ENCODE peak calls at places on chromosomes 12 and 14, in eight cellular contexts. I is Caco-2, B is cardiac fibroblast, T is fibroblast of mammary gland, W is GM13977, S is endothelial cell, C is BJ, D is B cell. M is an unnamed sample.

GRCh38 chr12:52826611-52827498 is 7.3 kb downstream of the KRT79 start:
- DNase-seq in B (no peak), D (no peak), I (no peak), C (no peak), T (no peak), S (no peak), W (no peak), M (no peak)

GRCh38 chr14:36973806-36974442 is 198.5 kb downstream of the SLC25A21 start:
- DNase-seq in C (peak; percentile 35), B (peak; percentile 5), I (no peak), D (no peak), S (no peak), T (peak; percentile 73), W (no peak), M (peak; percentile 71)

GRCh38 chr12:117033382-117034045 is 65.7 kb downstream of the TESC start:
- DNase-seq in S (no peak), I (no peak), D (no peak), C (no peak), T (no peak), B (no peak), W (no peak), M (no peak)

GRCh38 chr14:59123526-59123925 is 64.9 kb upstream of the DAAM1 start:
- DNase-seq in T (peak; percentile 70), D (no peak), W (no peak), C (no peak), I (no peak), S (peak; percentile 9), B (peak; percentile 59), M (no peak)

GRCh38 chr12:46386877-46387629 is 14.5 kb upstream of the SLC38A2 start:
- DNase-seq in S (no peak), D (peak; percentile 62), I (no peak), W (peak; percentile 34), C (no peak), B (peak; percentile 87), T (peak; percentile 73), M (peak; percentile 13)

GRCh38 chr12:1536817-1537216 is 57.6 kb downstream of the FBXL14 start:
- DNase-seq in D (no peak), S (no peak), B (no peak), C (no peak), I (no peak), T (no peak), W (no peak), M (no peak)

GRCh38 chr12:116161588-116161987 is 115.9 kb downstream of the MED13L start:
- DNase-seq in T (peak; percentile 78), S (no peak), I (no peak), W (no peak), B (peak; percentile 45), C (no peak), D (no peak), M (no peak)

GRCh38 chr12:28130625-28131598 is 59.3 kb upstream of the CCDC91 start:
- DNase-seq in T (peak; percentile 96), C (peak; percentile 40), W (no peak), I (no peak), D (no peak), B (peak; percentile 99), S (no peak), M (peak; percentile 99)

GRCh38 chr12:57821474-57822214 is 3.1 kb upstream of the AVIL start:
- DNase-seq in T (no peak), B (no peak), S (no peak), C (no peak), W (no peak), I (no peak), D (no peak), M (no peak)

GRCh38 chr14:63454863-63455622 is 88.1 kb downstream of the PPP2R5E start:
- DNase-seq in B (peak; percentile 63), W (no peak), C (no peak), S (no peak), T (peak; percentile 68), I (no peak), D (no peak), M (peak; percentile 82)

GRCh38 chr14:89303452-89304435 is 113.3 kb downstream of the FOXN3 start:
- DNase-seq in I (no peak), B (peak; percentile 90), D (peak; percentile 50), W (peak; percentile 64), S (no peak), T (peak; percentile 83), C (peak; percentile 68), M (peak; percentile 90)

GRCh38 chr14:76937181-76938091 is 91.1 kb downstream of the IRF2BPL start:
- DNase-seq in S (no peak), D (no peak), W (no peak), C (no peak), T (peak; percentile 87), B (peak; percentile 92), I (no peak), M (peak; percentile 91)

GRCh38 chr12:132356686-132357622 is 27.6 kb upstream of the GALNT9 start:
- DNase-seq in D (no peak), B (peak; percentile 81), W (no peak), T (peak; percentile 69), I (no peak), C (peak; percentile 57), S (peak; percentile 60), M (peak; percentile 48)

GRCh38 chr12:109770104-109770860 is 56.7 kb downstream of the FAM222A start:
- DNase-seq in W (no peak), C (no peak), I (peak; percentile 17), S (no peak), D (no peak), T (no peak), B (peak; percentile 4), M (no peak)

GRCh38 chr12:1203735-1204019 is 212.7 kb downstream of the ERC1 start:
- DNase-seq in S (no peak), C (no peak), B (no peak), D (no peak), I (no peak), W (no peak), T (no peak), M (peak; percentile 11)

GRCh38 chr12:48197549-48197966 is 5.5 kb downstream of the OR10AD1 start:
- DNase-seq in T (peak; percentile 46), I (no peak), B (peak; percentile 41), S (no peak), C (no peak), W (peak; percentile 36), D (peak; percentile 36), M (peak; percentile 39)

GRCh38 chr12:91926810-91927209 is 218.8 kb downstream of the BTG1 start:
- DNase-seq in S (no peak), T (peak; percentile 75), B (peak; percentile 22), I (no peak), C (peak; percentile 62), W (no peak), D (no peak), M (peak; percentile 67)

GRCh38 chr14:94682061-94682516 is 69.9 kb downstream of the SERPINA3 start:
- DNase-seq in W (no peak), D (no peak), C (no peak), S (no peak), I (no peak), B (no peak), T (no peak), M (peak; percentile 33)

GRCh38 chr14:94682736-94683135 is 70.5 kb downstream of the SERPINA3 start:
- DNase-seq in W (no peak), I (no peak), B (no peak), D (no peak), S (no peak), T (no peak), C (no peak), M (no peak)

GRCh38 chr14:94686511-94687160 is 74.4 kb downstream of the SERPINA3 start:
- DNase-seq in W (no peak), S (no peak), B (no peak), C (no peak), T (no peak), D (no peak), I (no peak), M (no peak)

GRCh38 chr14:94685681-94686485 is 73.7 kb downstream of the SERPINA3 start:
- DNase-seq in I (no peak), W (no peak), B (no peak), D (no peak), T (no peak), C (no peak), S (no peak), M (no peak)

DNA sequence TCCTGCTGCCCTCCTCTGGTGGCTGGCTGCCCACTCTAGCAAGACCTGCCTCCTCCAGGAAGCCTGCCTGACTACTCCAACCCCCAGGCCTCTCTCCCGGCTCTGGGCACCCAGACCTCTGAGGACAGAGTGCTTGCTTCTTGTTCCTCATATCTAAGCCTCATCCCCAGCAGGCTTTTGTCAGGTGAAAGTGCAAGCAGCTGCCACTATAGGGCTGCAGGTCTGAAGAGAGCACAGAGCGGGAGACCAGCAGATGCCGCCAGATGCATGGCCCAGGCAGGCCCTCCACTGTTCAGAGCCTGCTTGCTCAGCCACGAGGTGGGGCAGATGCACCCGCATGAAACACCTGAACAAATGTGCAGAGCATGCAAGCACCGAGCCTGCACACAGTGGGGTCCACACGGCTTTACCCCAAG is 73.0 kb downstream of the SERPINA3 start:
- DNase-seq in B (no peak), C (no peak), W (no peak), I (peak; percentile 55), D (no peak), T (no peak), S (no peak), M (no peak)
- TF ChIP-seq CTCF in B (no peak), C (no peak), W (no peak), I (no peak), D (no peak), T (no peak), S (no peak), M (no peak)

GRCh38 chr14:71331393-71331792 is 424.1 kb downstream of the PCNX1 start:
- DNase-seq in C (no peak), D (no peak), S (no peak), I (no peak), W (no peak), B (peak; percentile 8), T (peak; percentile 19), M (no peak)
- TF ChIP-seq CTCF in C (no peak), D (no peak), S (no peak), I (no peak), W (no peak), B (no peak), T (no peak), M (no peak)

GRCh38 chr12:69087986-69088385 is 151.4 kb upstream of the CPSF6 start:
- DNase-seq in D (no peak), B (no peak), S (no peak), T (no peak), C (no peak), W (no peak), I (no peak), M (no peak)

GRCh38 chr12:69095765-69096477 is 143.4 kb upstream of the CPSF6 start:
- DNase-seq in C (no peak), T (peak; percentile 31), B (no peak), S (no peak), D (no peak), I (no peak), W (no peak), M (no peak)

GRCh38 chr12:69094606-69095216 is 144.7 kb upstream of the CPSF6 start:
- DNase-seq in I (no peak), D (no peak), C (no peak), S (no peak), T (no peak), W (no peak), B (no peak), M (no peak)

GRCh38 chr12:69092137-69092536 is 147.2 kb upstream of the CPSF6 start:
- DNase-seq in S (no peak), C (no peak), B (no peak), W (no peak), I (no peak), D (no peak), T (no peak), M (no peak)

GRCh38 chr12:69091447-69092022 is 147.8 kb upstream of the CPSF6 start:
- DNase-seq in T (no peak), B (no peak), S (no peak), W (no peak), C (no peak), D (no peak), I (no peak), M (no peak)
- TF ChIP-seq CTCF in T (no peak), B (no peak), S (no peak), W (no peak), C (no peak), D (no peak), I (no peak), M (no peak)

GRCh38 chr12:121009744-121010143 is 6.5 kb downstream of the C12orf43 start:
- DNase-seq in B (peak; percentile 50), C (no peak), S (no peak), D (no peak), I (peak; percentile 76), W (no peak), T (peak; percentile 46), M (peak; percentile 33)
- TF ChIP-seq CTCF in B (peak; percentile 36), C (peak; percentile 54), S (peak; percentile 20), D (no peak), I (peak; percentile 78), W (peak; percentile 2), T (peak; percentile 46), M (peak; percentile 57)